ENCODE peak calls at places on chromosomes 4 and X, in seven cellular contexts. One of them, this sample, is unnamed.

GRCh38 chrX:154546354-154547244 is at the start of gene G6PD:
- DNase-seq in brain microvascular endothelial cell: no peak
- DNase-seq in CD4-positive, alpha-beta T cell: peak
- DNase-seq in cardiac fibroblast: peak
- DNase-seq in left lung: peak
- DNase-seq in body of pancreas: peak
- DNase-seq in heart left ventricle: peak
- DNase-seq in this sample: peak

GRCh38 chrX:148947399-148948025 is 447.1 kb downstream of the AFF2 start:
- DNase-seq in body of pancreas: no peak
- DNase-seq in heart left ventricle: no peak
- DNase-seq in brain microvascular endothelial cell: no peak
- DNase-seq in cardiac fibroblast: no peak
- DNase-seq in left lung: no peak
- DNase-seq in CD4-positive, alpha-beta T cell: no peak
- DNase-seq in this sample: no peak

GRCh38 chrX:5829469-5829868 is 399.2 kb downstream of the NLGN4X start:
- DNase-seq in heart left ventricle: no peak
- DNase-seq in cardiac fibroblast: no peak
- DNase-seq in brain microvascular endothelial cell: no peak
- DNase-seq in body of pancreas: no peak
- DNase-seq in CD4-positive, alpha-beta T cell: no peak
- DNase-seq in left lung: no peak
- DNase-seq in this sample: no peak

GRCh38 chrX:135003876-135004623 is 13.3 kb downstream of the SMIM10 start:
- DNase-seq in body of pancreas: peak
- DNase-seq in cardiac fibroblast: peak
- DNase-seq in CD4-positive, alpha-beta T cell: peak
- DNase-seq in brain microvascular endothelial cell: peak
- DNase-seq in left lung: peak
- DNase-seq in heart left ventricle: peak
- DNase-seq in this sample: peak

GRCh38 chr4:33340168-33340567 is 2620.0 kb downstream of the PCDH7 start:
- DNase-seq in brain microvascular endothelial cell: no peak
- DNase-seq in left lung: no peak
- DNase-seq in cardiac fibroblast: no peak
- DNase-seq in heart left ventricle: no peak
- DNase-seq in CD4-positive, alpha-beta T cell: no peak
- DNase-seq in body of pancreas: no peak
- DNase-seq in this sample: no peak

GRCh38 chr4:183823394-183823793 is 81.7 kb upstream of the STOX2 start:
- DNase-seq in cardiac fibroblast: peak
- DNase-seq in brain microvascular endothelial cell: peak
- DNase-seq in body of pancreas: no peak
- DNase-seq in heart left ventricle: peak
- DNase-seq in left lung: no peak
- DNase-seq in CD4-positive, alpha-beta T cell: no peak
- DNase-seq in this sample: no peak

GRCh38 chr4:20370284-20370683 is 118.6 kb downstream of the SLIT2 start:
- DNase-seq in body of pancreas: no peak
- DNase-seq in heart left ventricle: no peak
- DNase-seq in brain microvascular endothelial cell: peak
- DNase-seq in CD4-positive, alpha-beta T cell: no peak
- DNase-seq in left lung: no peak
- DNase-seq in cardiac fibroblast: peak
- DNase-seq in this sample: no peak

GRCh38 chr4:18012115-18012806 is 9.3 kb downstream of the LCORL start:
- DNase-seq in brain microvascular endothelial cell: no peak
- DNase-seq in CD4-positive, alpha-beta T cell: no peak
- DNase-seq in heart left ventricle: no peak
- DNase-seq in body of pancreas: no peak
- DNase-seq in cardiac fibroblast: peak
- DNase-seq in left lung: no peak
- DNase-seq in this sample: no peak

GRCh38 chrX:109739625-109740024 is 6.6 kb upstream of the ACSL4 start:
- DNase-seq in brain microvascular endothelial cell: no peak
- DNase-seq in CD4-positive, alpha-beta T cell: no peak
- DNase-seq in body of pancreas: no peak
- DNase-seq in heart left ventricle: no peak
- DNase-seq in cardiac fibroblast: no peak
- DNase-seq in left lung: no peak
- DNase-seq in this sample: no peak

GRCh38 chr4:76615999-76616398 is 181.0 kb downstream of the SHROOM3 start:
- DNase-seq in body of pancreas: no peak
- DNase-seq in brain microvascular endothelial cell: no peak
- DNase-seq in CD4-positive, alpha-beta T cell: no peak
- DNase-seq in heart left ventricle: no peak
- DNase-seq in cardiac fibroblast: no peak
- DNase-seq in left lung: no peak
- DNase-seq in this sample: no peak

GRCh38 chrX:23952984-23953907 is 45.4 kb downstream of the CXorf58 start:
- DNase-seq in CD4-positive, alpha-beta T cell: peak
- DNase-seq in heart left ventricle: no peak
- DNase-seq in body of pancreas: no peak
- DNase-seq in cardiac fibroblast: peak
- DNase-seq in left lung: no peak
- DNase-seq in brain microvascular endothelial cell: no peak
- DNase-seq in this sample: no peak

GRCh38 chr4:25608644-25609043 is 47.0 kb upstream of the SLC34A2 start:
- DNase-seq in left lung: no peak
- DNase-seq in brain microvascular endothelial cell: no peak
- DNase-seq in heart left ventricle: no peak
- DNase-seq in cardiac fibroblast: no peak
- DNase-seq in body of pancreas: no peak
- DNase-seq in CD4-positive, alpha-beta T cell: no peak
- DNase-seq in this sample: no peak

GRCh38 chr4:145808021-145808650 is 128.2 kb downstream of the C4orf51 start:
- DNase-seq in cardiac fibroblast: peak
- DNase-seq in CD4-positive, alpha-beta T cell: no peak
- DNase-seq in body of pancreas: no peak
- DNase-seq in brain microvascular endothelial cell: peak
- DNase-seq in heart left ventricle: no peak
- DNase-seq in left lung: no peak
- DNase-seq in this sample: no peak

GRCh38 chrX:8971116-8971515 is 62.8 kb downstream of the FAM9B start:
- DNase-seq in CD4-positive, alpha-beta T cell: no peak
- DNase-seq in cardiac fibroblast: peak
- DNase-seq in brain microvascular endothelial cell: peak
- DNase-seq in body of pancreas: no peak
- DNase-seq in heart left ventricle: no peak
- DNase-seq in left lung: no peak
- DNase-seq in this sample: no peak

GRCh38 chr4:5338511-5338910 is 287.2 kb downstream of the STK32B start:
- DNase-seq in body of pancreas: no peak
- DNase-seq in CD4-positive, alpha-beta T cell: no peak
- DNase-seq in left lung: no peak
- DNase-seq in brain microvascular endothelial cell: no peak
- DNase-seq in heart left ventricle: no peak
- DNase-seq in cardiac fibroblast: no peak
- DNase-seq in this sample: no peak

GRCh38 chr4:147863111-147863747 is 131.3 kb downstream of the ARHGAP10 start:
- DNase-seq in brain microvascular endothelial cell: no peak
- DNase-seq in left lung: no peak
- DNase-seq in CD4-positive, alpha-beta T cell: no peak
- DNase-seq in cardiac fibroblast: peak
- DNase-seq in heart left ventricle: no peak
- DNase-seq in body of pancreas: no peak
- DNase-seq in this sample: no peak

GRCh38 chr4:121050251-121050650 is 22.1 kb downstream of the NDNF start:
- DNase-seq in cardiac fibroblast: no peak
- DNase-seq in brain microvascular endothelial cell: no peak
- DNase-seq in heart left ventricle: no peak
- DNase-seq in CD4-positive, alpha-beta T cell: no peak
- DNase-seq in body of pancreas: no peak
- DNase-seq in left lung: no peak
- DNase-seq in this sample: no peak

GRCh38 chrX:70030242-70030823 is 19.4 kb downstream of the AWAT2 start:
- DNase-seq in body of pancreas: peak
- DNase-seq in CD4-positive, alpha-beta T cell: no peak
- DNase-seq in brain microvascular endothelial cell: peak
- DNase-seq in cardiac fibroblast: peak
- DNase-seq in left lung: no peak
- DNase-seq in heart left ventricle: peak
- DNase-seq in this sample: peak
- TF ChIP-seq CTCF in body of pancreas: peak
- TF ChIP-seq CTCF in CD4-positive, alpha-beta T cell: peak
- TF ChIP-seq CTCF in brain microvascular endothelial cell: peak
- TF ChIP-seq CTCF in cardiac fibroblast: peak
- TF ChIP-seq CTCF in left lung: peak
- TF ChIP-seq CTCF in heart left ventricle: peak
- TF ChIP-seq CTCF in this sample: peak

DNA sequence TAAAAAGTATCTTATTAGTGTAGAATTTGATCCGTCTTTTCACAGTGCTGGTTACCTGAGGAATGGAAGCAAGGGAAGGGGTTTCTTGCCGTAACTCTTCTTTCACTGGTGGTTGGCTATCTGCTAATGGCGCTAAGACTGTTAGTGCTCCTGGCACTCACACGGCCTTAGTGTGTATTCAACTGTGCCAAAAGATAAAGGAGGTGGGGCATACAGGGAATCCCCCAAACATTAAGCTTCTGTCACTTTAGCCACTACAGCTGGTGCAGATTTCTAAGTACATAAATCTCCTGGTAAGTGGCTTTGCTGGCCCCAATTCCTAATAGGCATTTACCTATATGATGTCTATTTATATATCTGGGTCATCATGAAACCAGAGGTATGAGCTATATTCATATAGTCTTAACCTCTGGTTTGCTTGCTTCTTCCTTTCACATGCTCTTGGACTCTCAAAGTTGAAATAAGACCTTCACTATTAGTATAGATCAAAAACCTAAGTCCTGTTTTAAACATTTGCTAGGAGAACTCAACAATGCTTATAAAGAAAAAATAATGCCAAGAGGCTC is 95.1 kb downstream of the TSPAN7 start:
- DNase-seq in CD4-positive, alpha-beta T cell: no peak
- DNase-seq in left lung: no peak
- DNase-seq in brain microvascular endothelial cell: no peak
- DNase-seq in cardiac fibroblast: no peak
- DNase-seq in body of pancreas: no peak
- DNase-seq in heart left ventricle: no peak
- DNase-seq in this sample: no peak
- TF ChIP-seq CTCF in CD4-positive, alpha-beta T cell: no peak
- TF ChIP-seq CTCF in left lung: no peak
- TF ChIP-seq CTCF in brain microvascular endothelial cell: no peak
- TF ChIP-seq CTCF in cardiac fibroblast: no peak
- TF ChIP-seq CTCF in body of pancreas: no peak
- TF ChIP-seq CTCF in heart left ventricle: no peak
- TF ChIP-seq CTCF in this sample: no peak

DNA sequence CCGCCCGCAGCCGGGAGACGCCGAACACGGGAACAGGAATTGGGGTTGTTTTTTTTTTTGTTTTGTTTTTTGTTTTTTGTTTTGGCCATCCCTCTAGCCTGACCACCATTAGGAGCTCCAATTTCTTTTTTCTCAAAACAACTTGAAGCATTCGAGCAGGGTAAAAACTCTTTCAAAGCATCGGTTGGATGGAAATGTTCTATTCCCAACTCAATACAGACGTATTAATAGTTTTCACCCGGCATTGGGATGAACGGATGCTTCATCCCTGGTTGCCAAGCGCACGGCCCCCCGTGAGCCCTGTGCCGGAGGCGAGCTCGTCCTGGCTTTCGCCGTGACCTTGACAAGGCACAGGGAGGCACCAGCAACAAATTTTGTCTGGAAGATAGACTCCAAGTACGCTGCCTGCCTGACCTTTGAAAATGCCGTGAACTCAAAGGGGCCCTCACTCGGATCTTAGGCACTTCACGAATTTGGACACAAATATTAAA is 352 bp upstream of the MAP3K15 start:
- DNase-seq in CD4-positive, alpha-beta T cell: no peak
- DNase-seq in heart left ventricle: no peak
- DNase-seq in brain microvascular endothelial cell: no peak
- DNase-seq in cardiac fibroblast: no peak
- DNase-seq in body of pancreas: no peak
- DNase-seq in left lung: no peak
- DNase-seq in this sample: no peak
- TF ChIP-seq CTCF in CD4-positive, alpha-beta T cell: peak
- TF ChIP-seq CTCF in heart left ventricle: peak
- TF ChIP-seq CTCF in brain microvascular endothelial cell: peak
- TF ChIP-seq CTCF in cardiac fibroblast: no peak
- TF ChIP-seq CTCF in body of pancreas: no peak
- TF ChIP-seq CTCF in left lung: no peak
- TF ChIP-seq CTCF in this sample: no peak

GRCh38 chr4:10139518-10139917 is 22.9 kb upstream of the WDR1 start:
- DNase-seq in brain microvascular endothelial cell: no peak
- DNase-seq in left lung: no peak
- DNase-seq in heart left ventricle: no peak
- DNase-seq in cardiac fibroblast: no peak
- DNase-seq in body of pancreas: no peak
- DNase-seq in CD4-positive, alpha-beta T cell: no peak
- DNase-seq in this sample: no peak

GRCh38 chr4:10143171-10143570 is 26.6 kb upstream of the WDR1 start:
- DNase-seq in heart left ventricle: no peak
- DNase-seq in brain microvascular endothelial cell: no peak
- DNase-seq in body of pancreas: no peak
- DNase-seq in cardiac fibroblast: no peak
- DNase-seq in CD4-positive, alpha-beta T cell: no peak
- DNase-seq in left lung: no peak
- DNase-seq in this sample: no peak

GRCh38 chr4:10144971-10145370 is 28.4 kb upstream of the WDR1 start:
- DNase-seq in heart left ventricle: no peak
- DNase-seq in brain microvascular endothelial cell: no peak
- DNase-seq in left lung: no peak
- DNase-seq in CD4-positive, alpha-beta T cell: no peak
- DNase-seq in cardiac fibroblast: no peak
- DNase-seq in body of pancreas: no peak
- DNase-seq in this sample: no peak

GRCh38 chr4:10144479-10144878 is 27.9 kb upstream of the WDR1 start:
- DNase-seq in left lung: no peak
- DNase-seq in cardiac fibroblast: no peak
- DNase-seq in CD4-positive, alpha-beta T cell: no peak
- DNase-seq in brain microvascular endothelial cell: no peak
- DNase-seq in body of pancreas: no peak
- DNase-seq in heart left ventricle: no peak
- DNase-seq in this sample: no peak

DNA sequence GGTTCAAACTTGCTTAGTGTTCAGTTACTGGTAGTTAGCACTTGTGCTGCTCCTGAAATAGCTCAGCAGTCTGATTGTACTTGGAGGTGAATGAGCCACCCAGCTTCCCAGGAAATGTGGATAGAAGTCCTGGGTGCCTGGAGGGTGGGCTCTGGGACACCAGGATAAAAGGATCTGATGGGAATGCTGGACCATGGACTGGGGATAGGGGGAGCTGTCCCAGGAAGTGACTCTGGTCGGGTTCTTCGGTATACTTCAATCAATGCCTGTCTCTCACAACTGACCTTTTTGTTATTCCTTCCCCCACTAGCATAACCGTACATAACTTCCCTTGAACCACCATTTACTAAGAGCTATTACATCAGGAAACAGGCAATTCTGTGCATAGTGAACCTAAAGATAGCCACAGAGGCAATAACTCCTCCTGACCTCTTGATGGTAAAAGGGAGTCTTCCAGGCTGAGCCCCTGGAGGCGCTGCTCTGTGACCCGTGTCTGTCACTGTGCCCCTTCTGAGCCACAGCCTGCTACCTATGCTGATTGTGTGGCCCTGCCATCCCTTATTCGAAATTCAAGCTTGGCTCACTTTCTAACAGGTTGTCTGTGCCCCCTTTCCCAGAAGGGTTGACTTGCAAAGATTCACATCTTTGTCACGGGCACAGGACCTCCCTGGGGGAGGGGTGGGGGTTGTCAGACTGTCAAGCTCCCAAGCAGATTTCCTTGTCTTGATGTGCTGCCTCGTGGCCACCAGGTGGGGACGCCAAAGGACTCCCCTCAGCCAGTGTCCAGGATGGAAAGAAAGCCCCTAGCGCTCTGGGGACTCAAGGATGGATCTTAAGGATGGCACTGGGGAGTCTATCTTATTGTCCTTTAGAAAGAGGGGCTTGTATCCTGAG is 24.5 kb upstream of the WDR1 start:
- DNase-seq in brain microvascular endothelial cell: no peak
- DNase-seq in body of pancreas: no peak
- DNase-seq in cardiac fibroblast: no peak
- DNase-seq in left lung: no peak
- DNase-seq in CD4-positive, alpha-beta T cell: no peak
- DNase-seq in heart left ventricle: no peak
- DNase-seq in this sample: peak
- TF ChIP-seq CTCF in brain microvascular endothelial cell: peak
- TF ChIP-seq CTCF in body of pancreas: no peak
- TF ChIP-seq CTCF in cardiac fibroblast: no peak
- TF ChIP-seq CTCF in left lung: no peak
- TF ChIP-seq CTCF in CD4-positive, alpha-beta T cell: no peak
- TF ChIP-seq CTCF in heart left ventricle: no peak
- TF ChIP-seq CTCF in this sample: peak